ENCODE peak calls at places on chromosomes 4 and X, in seven cellular contexts. M, F, I, N, A, B and Q are unnamed samples.

GRCh38 chr4:21879187-21879586 is 69.4 kb downstream of the KCNIP4 start:
- DNase-seq in M (no peak), F (no peak), I (no peak), N (no peak), A (no peak), B (peak; percentile 54), Q (no peak)

GRCh38 chrX:111854778-111855490 is 21.0 kb upstream of the TRPC5OS start:
- DNase-seq in M (no peak), F (peak; percentile 17), I (no peak), N (no peak), A (no peak), B (no peak), Q (no peak)

GRCh38 chr4:103982454-103982853 is 262.7 kb upstream of the TACR3 start:
- DNase-seq in M (no peak), F (no peak), I (no peak), N (no peak), A (no peak), B (no peak), Q (no peak)

GRCh38 chr4:3717241-3717640 is 48.9 kb upstream of the ADRA2C start:
- DNase-seq in M (no peak), F (no peak), I (no peak), N (no peak), A (no peak), B (no peak), Q (no peak)

GRCh38 chr4:165814256-165815010 is 58.6 kb upstream of the TLL1 start:
- DNase-seq in M (no peak), F (peak; percentile 69), I (no peak), N (no peak), A (no peak), B (no peak), Q (no peak)

GRCh38 chr4:147453561-147454141 is 27.2 kb upstream of the EDNRA start:
- DNase-seq in M (no peak), F (peak; percentile 76), I (no peak), N (no peak), A (no peak), B (no peak), Q (no peak)

GRCh38 chr4:150411527-150411926 is 170.4 kb upstream of the MAB21L2 start:
- DNase-seq in M (no peak), F (no peak), I (no peak), N (no peak), A (no peak), B (peak; percentile 2), Q (no peak)

GRCh38 chrX:15751160-15751819 is 13.2 kb downstream of the CA5B start:
- DNase-seq in M (no peak), F (peak; percentile 32), I (no peak), N (no peak), A (no peak), B (no peak), Q (no peak)

GRCh38 chr4:149164282-149164681 is 651.4 kb downstream of the IQCM start:
- DNase-seq in M (no peak), F (no peak), I (no peak), N (no peak), A (no peak), B (peak; percentile 91), Q (no peak)

GRCh38 chrX:140180585-140180984 is 215.3 kb upstream of the CXorf66 start:
- DNase-seq in M (no peak), F (peak; percentile 85), I (no peak), N (no peak), A (no peak), B (no peak), Q (no peak)

GRCh38 chr4:151291485-151291884 is 14.5 kb downstream of the PRSS48 start:
- DNase-seq in M (no peak), F (no peak), I (no peak), N (no peak), A (no peak), B (no peak), Q (no peak)

GRCh38 chrX:133413218-133413925 is 1.9 kb downstream of the GPC4 start:
- DNase-seq in M (no peak), F (no peak), I (no peak), N (no peak), A (no peak), B (peak; percentile 45), Q (no peak)

GRCh38 chr4:107862658-107863057 is 37.9 kb downstream of the SGMS2 start:
- DNase-seq in M (no peak), F (peak; percentile 97), I (no peak), N (no peak), A (no peak), B (no peak), Q (no peak)

GRCh38 chr4:24569662-24570061 is 14.7 kb downstream of the DHX15 start:
- DNase-seq in M (no peak), F (no peak), I (no peak), N (no peak), A (no peak), B (no peak), Q (no peak)
- H3K27ac ChIP-seq in M (no peak overlapping the region), F (no peak overlapping the region), I (no peak overlapping the region), N (no peak overlapping the region), A (no peak overlapping the region), B (no peak overlapping the region), Q (no peak overlapping the region)

GRCh38 chrX:13483773-13484172 is 85.6 kb upstream of the EGFL6 start:
- DNase-seq in M (no peak), F (no peak), I (no peak), N (no peak), A (no peak), B (no peak), Q (no peak)
- H3K27ac ChIP-seq in M (no peak overlapping the region), F (no peak overlapping the region), I (no peak overlapping the region), N (no peak overlapping the region), A (no peak overlapping the region), B (no peak overlapping the region), Q (no peak overlapping the region)

GRCh38 chrX:21376636-21377035 is 2.4 kb downstream of the CNKSR2 start:
- DNase-seq in M (no peak), F (no peak), I (no peak), N (no peak), A (no peak), B (no peak), Q (no peak)
- H3K27ac ChIP-seq in M (no peak overlapping the region), F (no peak overlapping the region), I (no peak overlapping the region), N (no peak overlapping the region), A (no peak overlapping the region), B (no peak overlapping the region), Q (peak overlapping the region; percentile 52)

DNA sequence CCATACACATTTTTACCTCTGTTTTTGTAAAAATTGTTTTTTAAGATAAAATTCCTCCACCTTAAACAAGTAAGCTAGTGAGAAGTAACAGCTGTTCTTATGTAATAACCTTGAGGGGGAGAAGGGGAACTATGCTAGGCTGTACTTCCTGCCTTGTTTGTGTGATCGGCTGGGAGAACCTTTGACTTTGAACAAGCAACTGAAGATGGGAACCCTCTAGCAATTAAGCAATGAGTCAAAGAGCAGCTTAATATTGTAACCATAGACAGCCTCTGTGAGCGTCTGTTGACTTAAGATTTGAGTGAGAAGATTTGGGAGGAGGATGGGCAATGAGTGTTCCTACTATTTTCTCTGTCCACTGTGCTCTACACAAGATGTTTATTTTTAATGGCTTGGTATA is 135.1 kb downstream of the SCLT1 start:
- DNase-seq in M (no peak), F (no peak), I (no peak), N (no peak), A (no peak), B (no peak), Q (no peak)
- H3K27ac ChIP-seq in M (no peak overlapping the region), F (no peak overlapping the region), I (no peak overlapping the region), N (no peak overlapping the region), A (no peak overlapping the region), B (no peak overlapping the region), Q (no peak overlapping the region)

GRCh38 chr4:183905593-183906485 is 732 bp downstream of the STOX2 start:
- DNase-seq in M (no peak), F (peak; percentile 43), I (peak; percentile 15), N (peak; percentile 25), A (peak; percentile 54), B (peak; percentile 83), Q (peak; percentile 65)
- H3K27ac ChIP-seq in M (peak overlapping the region; percentile 73), F (no peak overlapping the region), I (peak overlapping the region; percentile 48), N (peak overlapping the region; percentile 78), A (peak overlapping the region; percentile 67), B (peak overlapping the region; percentile 27), Q (peak overlapping the region; percentile 87)

DNA sequence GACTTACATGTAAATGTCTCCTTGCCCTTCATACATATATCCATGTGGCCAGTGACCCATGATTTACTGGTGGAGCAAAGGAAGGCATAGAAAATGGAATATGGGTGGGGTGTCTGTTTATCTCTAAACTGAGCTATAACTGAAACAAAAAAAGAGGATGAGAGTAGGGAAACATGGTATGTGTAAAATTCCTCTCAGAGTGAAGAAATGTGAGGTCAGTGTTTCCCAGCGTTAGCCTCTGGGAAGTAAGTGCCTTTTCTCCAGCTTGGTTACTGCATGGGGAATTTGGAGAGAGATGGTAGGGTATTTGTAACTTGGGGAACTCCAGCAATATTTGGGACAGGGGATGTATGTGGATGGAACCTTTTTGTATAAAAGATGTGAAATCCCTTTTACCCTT is 89.4 kb downstream of the AFF1 start:
- DNase-seq in M (no peak), F (no peak), I (no peak), N (no peak), A (no peak), B (no peak), Q (no peak)
- H3K27ac ChIP-seq in M (no peak overlapping the region), F (no peak overlapping the region), I (no peak overlapping the region), N (peak overlapping the region; percentile 91), A (no peak overlapping the region), B (no peak overlapping the region), Q (no peak overlapping the region)

GRCh38 chrX:31228415-31228832 is 156.6 kb upstream of the FTHL17 start:
- DNase-seq in M (no peak), F (peak; percentile 19), I (peak; percentile 8), N (no peak), A (peak; percentile 14), B (no peak), Q (no peak)
- H3K27ac ChIP-seq in M (no peak overlapping the region), F (no peak overlapping the region), I (no peak overlapping the region), N (no peak overlapping the region), A (no peak overlapping the region), B (no peak overlapping the region), Q (no peak overlapping the region)

GRCh38 chr4:98318521-98318920 is 57.3 kb downstream of the RAP1GDS1 start:
- DNase-seq in M (no peak), F (peak; percentile 75), I (no peak), N (no peak), A (no peak), B (no peak), Q (no peak)

GRCh38 chr4:98319021-98319420 is 57.8 kb downstream of the RAP1GDS1 start:
- DNase-seq in M (no peak), F (peak; percentile 8), I (no peak), N (no peak), A (no peak), B (no peak), Q (no peak)

GRCh38 chr4:98311656-98312055 is 50.5 kb downstream of the RAP1GDS1 start:
- DNase-seq in M (no peak), F (no peak), I (no peak), N (no peak), A (no peak), B (no peak), Q (no peak)

GRCh38 chr4:98314791-98315565 is 53.8 kb downstream of the RAP1GDS1 start:
- DNase-seq in M (no peak), F (no peak), I (no peak), N (no peak), A (no peak), B (no peak), Q (no peak)
- H3K27ac ChIP-seq in M (no peak overlapping the region), F (no peak overlapping the region), I (no peak overlapping the region), N (no peak overlapping the region), A (no peak overlapping the region), B (no peak overlapping the region), Q (no peak overlapping the region)

DNA sequence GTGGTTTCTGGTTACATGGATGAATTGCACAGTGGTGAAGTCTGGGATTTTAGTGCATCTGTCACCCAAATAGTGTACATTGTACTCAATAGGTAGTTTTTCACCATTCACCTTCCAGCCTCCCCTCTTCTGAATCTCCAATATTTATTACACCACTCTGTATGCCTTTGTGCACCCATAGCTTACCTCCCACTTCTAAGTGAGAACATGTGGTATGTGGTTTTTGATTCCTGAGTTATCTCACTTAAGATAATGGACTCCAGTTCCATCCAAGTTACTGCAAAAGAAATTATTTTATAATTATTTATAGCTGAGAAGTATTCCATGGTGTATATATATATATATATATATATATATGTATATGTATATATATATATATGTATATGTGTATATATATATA is 155.8 kb downstream of the HHIP start:
- DNase-seq in M (no peak), F (no peak), I (no peak), N (no peak), A (no peak), B (no peak), Q (no peak)
- H3K27ac ChIP-seq in M (no peak overlapping the region), F (no peak overlapping the region), I (no peak overlapping the region), N (no peak overlapping the region), A (no peak overlapping the region), B (no peak overlapping the region), Q (no peak overlapping the region)